ENCODE peak calls at places on chromosomes 3 and 15, in six cellular contexts. One of them, this sample, is unnamed.

GRCh38 chr15:63080638-63081250 is 38.2 kb downstream of the TPM1 start:
- DNase-seq in COLO829: no peak
- DNase-seq in tibial nerve: no peak
- DNase-seq in hippocampal formation: no peak
- DNase-seq in globus pallidus: no peak
- DNase-seq in amygdala: no peak
- DNase-seq in this sample: no peak

GRCh38 chr15:37995461-37996347 is 61.3 kb downstream of the TMCO5A start:
- DNase-seq in tibial nerve: no peak
- DNase-seq in hippocampal formation: peak
- DNase-seq in amygdala: no peak
- DNase-seq in globus pallidus: peak
- DNase-seq in COLO829: no peak
- DNase-seq in this sample: peak

GRCh38 chr15:63610209-63610841 is 13.1 kb downstream of the FBXL22 start:
- DNase-seq in amygdala: peak
- DNase-seq in globus pallidus: peak
- DNase-seq in hippocampal formation: peak
- DNase-seq in COLO829: peak
- DNase-seq in tibial nerve: peak
- DNase-seq in this sample: peak

GRCh38 chr3:103609472-103609871 is 1174.7 kb downstream of the ZPLD1 start:
- DNase-seq in hippocampal formation: no peak
- DNase-seq in globus pallidus: no peak
- DNase-seq in COLO829: no peak
- DNase-seq in amygdala: no peak
- DNase-seq in tibial nerve: no peak
- DNase-seq in this sample: no peak

GRCh38 chr3:117486709-117487394 is 777.3 kb downstream of the TUSC7 start:
- DNase-seq in globus pallidus: peak
- DNase-seq in tibial nerve: no peak
- DNase-seq in amygdala: no peak
- DNase-seq in COLO829: no peak
- DNase-seq in hippocampal formation: no peak
- DNase-seq in this sample: peak

GRCh38 chr3:69888040-69888945 is 111.2 kb upstream of the SAMMSON start:
- DNase-seq in globus pallidus: peak
- DNase-seq in amygdala: no peak
- DNase-seq in tibial nerve: no peak
- DNase-seq in hippocampal formation: peak
- DNase-seq in COLO829: no peak
- DNase-seq in this sample: peak

GRCh38 chr3:107740992-107741896 is 218.5 kb downstream of the BBX start:
- DNase-seq in amygdala: no peak
- DNase-seq in globus pallidus: peak
- DNase-seq in hippocampal formation: no peak
- DNase-seq in tibial nerve: no peak
- DNase-seq in COLO829: peak
- DNase-seq in this sample: peak

GRCh38 chr3:186775999-186776398 is 7.4 kb upstream of the EIF4A2 start:
- DNase-seq in COLO829: no peak
- DNase-seq in amygdala: no peak
- DNase-seq in globus pallidus: no peak
- DNase-seq in tibial nerve: no peak
- DNase-seq in hippocampal formation: no peak
- DNase-seq in this sample: no peak

GRCh38 chr3:188948658-188949400 is 222.9 kb upstream of the TPRG1 start:
- DNase-seq in COLO829: peak
- DNase-seq in globus pallidus: peak
- DNase-seq in tibial nerve: no peak
- DNase-seq in amygdala: no peak
- DNase-seq in hippocampal formation: peak
- DNase-seq in this sample: peak

GRCh38 chr15:28876131-28876844 is 9.5 kb upstream of the APBA2 start:
- DNase-seq in COLO829: no peak
- DNase-seq in tibial nerve: no peak
- DNase-seq in amygdala: peak
- DNase-seq in hippocampal formation: peak
- DNase-seq in globus pallidus: peak
- DNase-seq in this sample: peak

GRCh38 chr3:78825858-78826215 is 942.0 kb downstream of the ROBO1 start:
- DNase-seq in hippocampal formation: no peak
- DNase-seq in COLO829: no peak
- DNase-seq in globus pallidus: no peak
- DNase-seq in tibial nerve: no peak
- DNase-seq in amygdala: no peak
- DNase-seq in this sample: no peak

GRCh38 chr15:85597155-85597815 is 197.4 kb downstream of the KLHL25 start:
- DNase-seq in COLO829: no peak
- DNase-seq in amygdala: no peak
- DNase-seq in tibial nerve: no peak
- DNase-seq in globus pallidus: no peak
- DNase-seq in hippocampal formation: no peak
- DNase-seq in this sample: no peak

GRCh38 chr15:78629031-78629715 is 8.4 kb upstream of the CHRNA3 start:
- DNase-seq in COLO829: no peak
- DNase-seq in tibial nerve: no peak
- DNase-seq in hippocampal formation: no peak
- DNase-seq in globus pallidus: no peak
- DNase-seq in amygdala: no peak
- DNase-seq in this sample: no peak

GRCh38 chr3:184368804-184369183 is 7.3 kb downstream of the POLR2H start:
- DNase-seq in tibial nerve: no peak
- DNase-seq in hippocampal formation: no peak
- DNase-seq in amygdala: peak
- DNase-seq in globus pallidus: peak
- DNase-seq in COLO829: no peak
- DNase-seq in this sample: peak

GRCh38 chr3:148226246-148226645 is 471.5 kb upstream of the AGTR1 start:
- DNase-seq in tibial nerve: no peak
- DNase-seq in globus pallidus: no peak
- DNase-seq in COLO829: no peak
- DNase-seq in amygdala: no peak
- DNase-seq in hippocampal formation: no peak
- DNase-seq in this sample: no peak

GRCh38 chr15:56617628-56618027 is 115.7 kb downstream of the ZNF280D start:
- DNase-seq in amygdala: no peak
- DNase-seq in globus pallidus: no peak
- DNase-seq in hippocampal formation: no peak
- DNase-seq in COLO829: no peak
- DNase-seq in tibial nerve: no peak
- DNase-seq in this sample: no peak

GRCh38 chr3:144662729-144663128 is 691.1 kb downstream of the DIPK2A start:
- DNase-seq in amygdala: no peak
- DNase-seq in tibial nerve: no peak
- DNase-seq in globus pallidus: no peak
- DNase-seq in COLO829: no peak
- DNase-seq in hippocampal formation: no peak
- DNase-seq in this sample: peak

GRCh38 chr3:37921025-37921424 is 59.3 kb downstream of the CTDSPL start:
- DNase-seq in amygdala: no peak
- DNase-seq in COLO829: no peak
- DNase-seq in hippocampal formation: no peak
- DNase-seq in globus pallidus: no peak
- DNase-seq in tibial nerve: no peak
- DNase-seq in this sample: no peak

GRCh38 chr3:51622402-51622801 is 48.6 kb upstream of the TEX264 start:
- DNase-seq in globus pallidus: no peak
- DNase-seq in COLO829: no peak
- DNase-seq in hippocampal formation: no peak
- DNase-seq in tibial nerve: no peak
- DNase-seq in amygdala: no peak
- DNase-seq in this sample: no peak

GRCh38 chr3:38360345-38360744 is 13.8 kb downstream of the XYLB start:
- DNase-seq in hippocampal formation: no peak
- DNase-seq in tibial nerve: no peak
- DNase-seq in globus pallidus: no peak
- DNase-seq in amygdala: no peak
- DNase-seq in COLO829: no peak
- DNase-seq in this sample: no peak

GRCh38 chr3:120452816-120453215 is 2.0 kb upstream of the FSTL1 start:
- DNase-seq in globus pallidus: no peak
- DNase-seq in hippocampal formation: no peak
- DNase-seq in tibial nerve: no peak
- DNase-seq in COLO829: no peak
- DNase-seq in amygdala: no peak
- DNase-seq in this sample: no peak

GRCh38 chr3:113377158-113377557 is 64.1 kb downstream of the CFAP44 start:
- DNase-seq in tibial nerve: no peak
- DNase-seq in globus pallidus: no peak
- DNase-seq in COLO829: no peak
- DNase-seq in hippocampal formation: no peak
- DNase-seq in amygdala: no peak
- DNase-seq in this sample: no peak

GRCh38 chr3:129248286-129248979 is 973 bp upstream of the COPG1 start:
- DNase-seq in globus pallidus: no peak
- DNase-seq in COLO829: no peak
- DNase-seq in amygdala: no peak
- DNase-seq in hippocampal formation: no peak
- DNase-seq in tibial nerve: no peak
- DNase-seq in this sample: no peak

GRCh38 chr3:13771496-13771895 is 108.4 kb downstream of the WNT7A start:
- DNase-seq in tibial nerve: no peak
- DNase-seq in globus pallidus: no peak
- DNase-seq in hippocampal formation: no peak
- DNase-seq in COLO829: no peak
- DNase-seq in amygdala: no peak
- DNase-seq in this sample: no peak

GRCh38 chr15:33722005-33722672 is 246.2 kb upstream of the CHRM5 start:
- DNase-seq in hippocampal formation: no peak
- DNase-seq in tibial nerve: no peak
- DNase-seq in amygdala: no peak
- DNase-seq in COLO829: peak
- DNase-seq in globus pallidus: no peak
- DNase-seq in this sample: no peak

GRCh38 chr15:73305331-73306211 is 63.2 kb downstream of the HCN4 start:
- DNase-seq in hippocampal formation: no peak
- DNase-seq in amygdala: peak
- DNase-seq in globus pallidus: peak
- DNase-seq in COLO829: peak
- DNase-seq in tibial nerve: no peak
- DNase-seq in this sample: peak

GRCh38 chr3:20574746-20575145 is 388.7 kb upstream of the SGO1 start:
- DNase-seq in globus pallidus: no peak
- DNase-seq in amygdala: no peak
- DNase-seq in COLO829: peak
- DNase-seq in hippocampal formation: no peak
- DNase-seq in tibial nerve: no peak
- DNase-seq in this sample: no peak

GRCh38 chr3:3800076-3800448 is 831 bp downstream of the LRRN1 start:
- DNase-seq in amygdala: peak
- DNase-seq in globus pallidus: no peak
- DNase-seq in COLO829: no peak
- DNase-seq in hippocampal formation: peak
- DNase-seq in tibial nerve: no peak
- DNase-seq in this sample: peak

GRCh38 chr15:37134699-37135131 is 34.4 kb upstream of the MEIS2 start:
- DNase-seq in hippocampal formation: no peak
- DNase-seq in globus pallidus: peak
- DNase-seq in COLO829: peak
- DNase-seq in tibial nerve: no peak
- DNase-seq in amygdala: no peak
- DNase-seq in this sample: peak

GRCh38 chr3:15556512-15556911 is 35.0 kb upstream of the COLQ start:
- DNase-seq in COLO829: no peak
- DNase-seq in hippocampal formation: no peak
- DNase-seq in amygdala: no peak
- DNase-seq in globus pallidus: peak
- DNase-seq in tibial nerve: no peak
- DNase-seq in this sample: peak

GRCh38 chr3:98573231-98573728 is 20.1 kb downstream of the CPOX start:
- DNase-seq in amygdala: no peak
- DNase-seq in COLO829: no peak
- DNase-seq in globus pallidus: no peak
- DNase-seq in tibial nerve: no peak
- DNase-seq in hippocampal formation: no peak
- DNase-seq in this sample: no peak

This sample was measured in Ammon's horn.